ENCODE peak calls at places on chromosomes 7 and 10, in seven cellular contexts. One of them, this sample, is unnamed.

GRCh38 chr7:82018226-82018625 is 248.4 kb upstream of the HGF start:
- DNase-seq in cardiac fibroblast: peak
- DNase-seq in endodermal cell: no peak
- DNase-seq in NCI-H146: no peak
- DNase-seq in HFF-Myc: no peak
- DNase-seq in B cell: no peak
- DNase-seq in NCI-H2081: no peak
- DNase-seq in this sample: no peak

GRCh38 chr10:81915517-81915916 is 40.5 kb downstream of the NRG3 start:
- DNase-seq in cardiac fibroblast: no peak
- DNase-seq in endodermal cell: peak
- DNase-seq in NCI-H146: peak
- DNase-seq in HFF-Myc: no peak
- DNase-seq in B cell: no peak
- DNase-seq in NCI-H2081: no peak
- DNase-seq in this sample: no peak

GRCh38 chr10:46042527-46042926 is 3.5 kb downstream of the MSMB start:
- DNase-seq in cardiac fibroblast: no peak
- DNase-seq in endodermal cell: no peak
- DNase-seq in NCI-H146: no peak
- DNase-seq in HFF-Myc: no peak
- DNase-seq in B cell: no peak
- DNase-seq in NCI-H2081: no peak
- DNase-seq in this sample: no peak

GRCh38 chr7:101426303-101427011 is 63.8 kb downstream of the COL26A1 start:
- DNase-seq in cardiac fibroblast: no peak
- DNase-seq in endodermal cell: no peak
- DNase-seq in NCI-H146: no peak
- DNase-seq in HFF-Myc: no peak
- DNase-seq in B cell: no peak
- DNase-seq in NCI-H2081: no peak
- DNase-seq in this sample: no peak

GRCh38 chr7:16586081-16586874 is 59.3 kb downstream of the ANKMY2 start:
- DNase-seq in cardiac fibroblast: peak
- DNase-seq in endodermal cell: no peak
- DNase-seq in NCI-H146: no peak
- DNase-seq in HFF-Myc: no peak
- DNase-seq in B cell: no peak
- DNase-seq in NCI-H2081: no peak
- DNase-seq in this sample: no peak

GRCh38 chr10:112782176-112782907 is 167.7 kb upstream of the TCF7L2 start:
- DNase-seq in cardiac fibroblast: peak
- DNase-seq in endodermal cell: no peak
- DNase-seq in NCI-H146: no peak
- DNase-seq in HFF-Myc: no peak
- DNase-seq in B cell: no peak
- DNase-seq in NCI-H2081: no peak
- DNase-seq in this sample: no peak

GRCh38 chr10:115845958-115846357 is 427.0 kb downstream of the GFRA1 start:
- DNase-seq in cardiac fibroblast: no peak
- DNase-seq in endodermal cell: no peak
- DNase-seq in NCI-H146: no peak
- DNase-seq in HFF-Myc: no peak
- DNase-seq in B cell: no peak
- DNase-seq in NCI-H2081: no peak
- DNase-seq in this sample: no peak

GRCh38 chr7:17130281-17131059 is 168.0 kb upstream of the AHR start:
- DNase-seq in cardiac fibroblast: peak
- DNase-seq in endodermal cell: peak
- DNase-seq in NCI-H146: peak
- DNase-seq in HFF-Myc: peak
- DNase-seq in B cell: no peak
- DNase-seq in NCI-H2081: no peak
- DNase-seq in this sample: no peak

GRCh38 chr10:17067549-17068264 is 61.9 kb downstream of the CUBN start:
- DNase-seq in cardiac fibroblast: no peak
- DNase-seq in endodermal cell: no peak
- DNase-seq in NCI-H146: no peak
- DNase-seq in HFF-Myc: no peak
- DNase-seq in B cell: no peak
- DNase-seq in NCI-H2081: no peak
- DNase-seq in this sample: no peak

GRCh38 chr7:37109016-37109415 is 339.6 kb downstream of the ELMO1 start:
- DNase-seq in cardiac fibroblast: no peak
- DNase-seq in endodermal cell: no peak
- DNase-seq in NCI-H146: no peak
- DNase-seq in HFF-Myc: no peak
- DNase-seq in B cell: no peak
- DNase-seq in NCI-H2081: no peak
- DNase-seq in this sample: no peak

GRCh38 chr10:649798-650690 is 39.4 kb downstream of the DIP2C start:
- DNase-seq in cardiac fibroblast: no peak
- DNase-seq in endodermal cell: peak
- DNase-seq in NCI-H146: peak
- DNase-seq in HFF-Myc: no peak
- DNase-seq in B cell: no peak
- DNase-seq in NCI-H2081: peak
- DNase-seq in this sample: peak

GRCh38 chr10:121595321-121595805 is 2.9 kb downstream of the FGFR2 start:
- DNase-seq in cardiac fibroblast: no peak
- DNase-seq in endodermal cell: no peak
- DNase-seq in NCI-H146: no peak
- DNase-seq in HFF-Myc: no peak
- DNase-seq in B cell: no peak
- DNase-seq in NCI-H2081: no peak
- DNase-seq in this sample: no peak

This sample was measured in H9.